ENCODE peak calls at places on chromosome 3, in nine cellular contexts. P is T follicular helper cell; J is AG04450; Z is EH; Q is AG10803; D is SW480; A is esophagus muscularis mucosa; U is CD8-positive, alpha-beta T cell; R is EL. S is an unnamed sample.

GRCh38 chr3:111744611-111745010 is 114.5 kb upstream of the PHLDB2 start:
- DNase-seq in P (no peak), J (no peak), Z (no peak), Q (no peak), D (no peak), A (no peak), U (no peak), R (no peak), S (no peak)

GRCh38 chr3:3089017-3089416 is 21.2 kb downstream of the IL5RA start:
- DNase-seq in P (no peak), J (no peak), Z (no peak), Q (no peak), D (no peak), A (no peak), U (no peak), R (no peak), S (peak; percentile 45)

GRCh38 chr3:188948658-188949400 is 222.9 kb upstream of the TPRG1 start:
- DNase-seq in P (no peak), J (peak; percentile 78), Z (peak; percentile 92), Q (peak; percentile 86), D (peak; percentile 41), A (peak; percentile 90), U (no peak), R (peak; percentile 92), S (no peak)

GRCh38 chr3:133754455-133754854 is 8.3 kb downstream of the TF start:
- DNase-seq in P (no peak), J (no peak), Z (no peak), Q (no peak), D (no peak), A (peak; percentile 70), U (no peak), R (no peak), S (no peak)

GRCh38 chr3:13687409-13687989 is 138.6 kb downstream of the FBLN2 start:
- DNase-seq in P (no peak), J (no peak), Z (no peak), Q (no peak), D (no peak), A (no peak), U (no peak), R (no peak), S (no peak)

GRCh38 chr3:15271785-15272381 is 60.5 kb downstream of the SH3BP5 start:
- DNase-seq in P (peak; percentile 76), J (no peak), Z (no peak), Q (no peak), D (no peak), A (no peak), U (peak; percentile 75), R (no peak), S (no peak)

GRCh38 chr3:32349184-32349583 is 42.5 kb upstream of the CMTM7 start:
- DNase-seq in P (no peak), J (no peak), Z (no peak), Q (no peak), D (no peak), A (no peak), U (no peak), R (no peak), S (no peak)

GRCh38 chr3:172285844-172286243 is 162.4 kb downstream of the GHSR start:
- DNase-seq in P (no peak), J (no peak), Z (peak; percentile 85), Q (peak; percentile 83), D (no peak), A (no peak), U (no peak), R (peak; percentile 77), S (no peak)

GRCh38 chr3:159763466-159764210 is 225.0 kb upstream of the IL12A start:
- DNase-seq in P (no peak), J (peak; percentile 54), Z (peak; percentile 94), Q (peak; percentile 83), D (peak; percentile 91), A (no peak), U (no peak), R (peak; percentile 94), S (peak; percentile 83)

GRCh38 chr3:143574933-143575332 is 273.3 kb downstream of the SLC9A9 start:
- DNase-seq in P (no peak), J (no peak), Z (no peak), Q (no peak), D (no peak), A (no peak), U (no peak), R (no peak), S (no peak)

GRCh38 chr3:53187430-53187829 is 26.4 kb downstream of the PRKCD start:
- DNase-seq in P (no peak), J (no peak), Z (peak; percentile 63), Q (peak; percentile 16), D (no peak), A (no peak), U (no peak), R (peak; percentile 29), S (no peak)

GRCh38 chr3:111745786-111746185 is 113.3 kb upstream of the PHLDB2 start:
- DNase-seq in P (no peak), J (no peak), Z (no peak), Q (no peak), D (no peak), A (peak; percentile 53), U (no peak), R (no peak), S (peak; percentile 15)

GRCh38 chr3:97763586-97764148 is 891 bp upstream of the ARL6 start:
- DNase-seq in P (no peak), J (no peak), Z (no peak), Q (no peak), D (peak; percentile 0), A (no peak), U (no peak), R (no peak), S (no peak)

GRCh38 chr3:4474683-4475490 is 7.8 kb upstream of the SUMF1 start:
- DNase-seq in P (no peak), J (no peak), Z (peak; percentile 72), Q (peak; percentile 9), D (no peak), A (no peak), U (no peak), R (peak; percentile 39), S (no peak)

GRCh38 chr3:99240700-99241099 is 339.2 kb upstream of the DCBLD2 start:
- DNase-seq in P (no peak), J (no peak), Z (peak; percentile 69), Q (peak; percentile 28), D (no peak), A (no peak), U (no peak), R (no peak), S (no peak)

GRCh38 chr3:183809209-183809608 is 16.2 kb downstream of the MAP6D1 start:
- DNase-seq in P (no peak), J (no peak), Z (no peak), Q (no peak), D (no peak), A (no peak), U (no peak), R (no peak), S (no peak)

GRCh38 chr3:176848431-176849214 is 348.7 kb downstream of the TBL1XR1 start:
- DNase-seq in P (no peak), J (no peak), Z (no peak), Q (no peak), D (no peak), A (no peak), U (no peak), R (peak; percentile 15), S (no peak)

GRCh38 chr3:184559336-184559735 is 2.2 kb upstream of the EPHB3 start:
- DNase-seq in P (no peak), J (no peak), Z (no peak), Q (no peak), D (peak; percentile 92), A (no peak), U (no peak), R (no peak), S (no peak)

GRCh38 chr3:116057403-116058006 is 387.8 kb downstream of the LSAMP start:
- DNase-seq in P (no peak), J (no peak), Z (no peak), Q (peak; percentile 35), D (no peak), A (no peak), U (no peak), R (no peak), S (no peak)

GRCh38 chr3:122060044-122060694 is 5.0 kb downstream of the CD86 start:
- DNase-seq in P (no peak), J (no peak), Z (no peak), Q (no peak), D (no peak), A (no peak), U (no peak), R (no peak), S (no peak)

GRCh38 chr3:14806641-14807263 is 12.0 kb upstream of the FGD5 start:
- DNase-seq in P (no peak), J (no peak), Z (peak; percentile 13), Q (no peak), D (peak; percentile 84), A (no peak), U (no peak), R (peak; percentile 44), S (no peak)

S was measured in MM.1S.